ENCODE peak calls at places on chromosomes 1 and 21, in seven cellular contexts. A is heart right ventricle; N is kidney; V is astrocyte; J is CD4-positive, alpha-beta T cell; K is H9; T is IMR-90. Y is an unnamed sample.

GRCh38 chr1:21567241-21568005 is 58.2 kb downstream of the ALPL start:
- DNase-seq in A (no peak), N (peak), V (peak), J (no peak), K (no peak), T (peak), Y (no peak)

GRCh38 chr1:153752561-153753195 is 22.5 kb upstream of the SLC27A3 start:
- DNase-seq in A (no peak), N (no peak), V (peak), J (no peak), K (no peak), T (peak), Y (no peak)

GRCh38 chr1:158124034-158124433 is 56.7 kb upstream of the CD1D start:
- DNase-seq in A (no peak), N (peak), V (peak), J (no peak), K (no peak), T (peak), Y (peak)

GRCh38 chr1:1402081-1402900 is 3.2 kb upstream of the CCNL2 start:
- DNase-seq in A (no peak), N (peak), V (peak), J (peak), K (peak), T (peak), Y (peak)

GRCh38 chr1:151060241-151061011 is at the start of gene MLLT11:
- DNase-seq in A (peak), N (no peak), V (peak), J (no peak), K (peak), T (peak), Y (peak)

GRCh38 chr1:232209357-232209756 is 420.6 kb downstream of the SIPA1L2 start:
- DNase-seq in A (no peak), N (no peak), V (no peak), J (no peak), K (no peak), T (no peak), Y (no peak)

GRCh38 chr1:84146375-84147032 is 2.4 kb downstream of the PRKACB start:
- DNase-seq in A (no peak), N (no peak), V (peak), J (no peak), K (no peak), T (peak), Y (peak)

GRCh38 chr1:184194251-184194650 is 142.7 kb downstream of the TSEN15 start:
- DNase-seq in A (no peak), N (no peak), V (no peak), J (no peak), K (no peak), T (peak), Y (no peak)

GRCh38 chr1:54084794-54085193 is 31.4 kb downstream of the TCEANC2 start:
- DNase-seq in A (no peak), N (no peak), V (no peak), J (no peak), K (no peak), T (no peak), Y (no peak)

GRCh38 chr1:20792177-20792576 is 5.1 kb upstream of the HP1BP3 start:
- DNase-seq in A (no peak), N (no peak), V (peak), J (no peak), K (no peak), T (peak), Y (no peak)

GRCh38 chr1:151825204-151825603 is 6.4 kb downstream of the RORC start:
- DNase-seq in A (no peak), N (no peak), V (no peak), J (no peak), K (no peak), T (no peak), Y (no peak)

GRCh38 chr1:168974117-168974516 is 132.4 kb upstream of the ATP1B1 start:
- DNase-seq in A (no peak), N (no peak), V (no peak), J (no peak), K (no peak), T (no peak), Y (no peak)

GRCh38 chr1:114458208-114458777 is 52.7 kb downstream of the TRIM33 start:
- DNase-seq in A (no peak), N (no peak), V (peak), J (no peak), K (no peak), T (peak), Y (peak)

GRCh38 chr1:184532199-184532598 is 145.4 kb downstream of the C1orf21 start:
- DNase-seq in A (no peak), N (no peak), V (no peak), J (no peak), K (no peak), T (no peak), Y (no peak)

GRCh38 chr1:8597455-8597854 is 220.0 kb downstream of the RERE start:
- DNase-seq in A (no peak), N (no peak), V (peak), J (no peak), K (no peak), T (peak), Y (no peak)

GRCh38 chr1:200972985-200973742 is 50.4 kb downstream of the KIF21B start:
- DNase-seq in A (no peak), N (peak), V (no peak), J (no peak), K (no peak), T (no peak), Y (no peak)

GRCh38 chr1:200971428-200971903 is 52.0 kb downstream of the KIF21B start:
- DNase-seq in A (no peak), N (peak), V (no peak), J (no peak), K (no peak), T (no peak), Y (no peak)

GRCh38 chr1:200973937-200974657 is 49.4 kb downstream of the KIF21B start:
- DNase-seq in A (no peak), N (peak), V (no peak), J (no peak), K (no peak), T (no peak), Y (no peak)

GRCh38 chr1:200970771-200971427 is 52.6 kb downstream of the KIF21B start:
- DNase-seq in A (no peak), N (peak), V (no peak), J (no peak), K (no peak), T (no peak), Y (no peak)

DNA sequence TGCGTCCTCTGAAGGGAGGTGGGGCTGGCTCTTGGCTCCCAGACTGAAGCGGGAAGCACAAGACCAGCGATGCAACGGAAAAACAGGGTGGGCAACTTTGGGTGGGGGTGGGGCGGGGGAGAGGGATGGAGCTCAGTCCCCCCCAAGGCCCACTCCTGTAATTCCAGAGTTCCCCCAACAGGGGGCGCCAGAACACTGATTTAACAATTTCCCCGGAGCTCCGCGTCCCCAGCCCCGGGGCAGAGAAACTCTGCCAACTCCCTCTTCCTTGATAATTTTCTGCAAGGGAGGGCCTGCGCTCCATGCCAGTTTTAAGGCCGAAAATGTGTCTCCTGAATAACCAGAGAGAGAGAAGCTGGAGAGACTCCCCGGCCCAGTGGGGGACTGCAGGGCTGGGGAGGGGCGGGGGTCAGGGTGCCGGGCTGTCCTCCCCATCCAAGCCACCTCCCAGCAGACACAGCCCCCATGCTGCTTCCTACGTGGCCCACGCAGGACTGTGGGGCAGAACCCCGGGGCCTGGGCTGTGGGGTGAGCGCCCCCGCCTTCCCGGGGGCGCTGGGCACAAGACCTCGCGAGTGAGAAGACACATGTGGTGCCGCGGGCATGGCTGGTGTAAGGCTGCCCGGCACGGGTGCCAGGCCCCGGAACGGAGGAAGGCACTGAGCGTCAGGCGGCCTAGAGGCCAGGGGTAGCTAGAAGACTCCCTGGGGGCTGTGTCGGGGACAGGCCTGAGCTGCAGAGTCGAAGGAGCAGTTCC is 51.4 kb downstream of the KIF21B start:
- DNase-seq in A (peak), N (peak), V (no peak), J (peak), K (peak), T (peak), Y (peak)
- TF ChIP-seq CTCF in A (peak), N (peak), V (peak), J (peak), K (peak), T (peak), Y (peak)

GRCh38 chr1:61399192-61399591 is 316.8 kb downstream of the NFIA start:
- DNase-seq in A (no peak), N (no peak), V (no peak), J (no peak), K (no peak), T (no peak), Y (no peak)
- H3K27ac ChIP-seq in A (peak), N (no peak), V (no peak), J (no peak), K (no peak), T (no peak), Y (no peak)

DNA sequence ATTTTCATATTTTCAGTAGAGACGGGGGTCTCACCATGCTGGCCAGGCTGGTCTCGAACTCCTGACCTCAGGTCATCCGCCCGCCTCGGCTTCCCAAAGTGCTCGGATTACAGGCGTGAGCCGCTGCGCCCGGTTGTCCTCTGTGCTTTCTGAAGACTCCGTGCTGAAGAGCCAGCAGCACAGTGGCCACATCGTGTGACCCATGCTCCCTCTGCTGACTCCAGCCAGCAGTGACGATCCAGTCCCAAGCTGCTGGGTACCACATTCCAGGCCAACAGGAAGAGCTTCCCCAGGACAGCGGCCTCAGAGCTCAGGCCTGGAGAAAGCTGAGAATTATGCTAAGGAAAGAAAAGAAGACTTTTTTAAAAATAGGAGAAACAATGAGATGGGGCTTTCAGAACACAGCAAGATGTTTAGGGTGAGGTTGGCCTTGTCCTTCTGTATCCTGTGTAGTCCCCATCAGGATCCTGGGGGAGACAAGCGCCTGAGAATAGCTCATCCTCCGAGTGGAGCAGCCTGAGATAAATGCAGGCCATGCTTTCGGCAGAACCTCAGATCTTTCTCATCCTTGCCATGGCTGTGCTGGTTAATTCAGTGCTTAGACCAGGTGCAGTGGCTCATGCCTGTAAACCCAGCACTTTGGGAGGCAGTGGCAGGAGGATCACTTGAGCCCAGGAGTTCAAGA is 207.1 kb downstream of the SLC35F3 start:
- DNase-seq in A (peak), N (peak), V (peak), J (no peak), K (peak), T (peak), Y (no peak)
- TF ChIP-seq CTCF in A (no peak), N (no peak), V (peak), J (no peak), K (peak), T (no peak), Y (peak)

GRCh38 chr1:245788269-245788668 is 633.5 kb downstream of the KIF26B start:
- DNase-seq in A (no peak), N (no peak), V (peak), J (no peak), K (no peak), T (peak), Y (peak)
- H3K27ac ChIP-seq in A (no peak), N (no peak), V (peak), J (no peak), K (no peak), T (peak), Y (no peak)

GRCh38 chr21:39724944-39725343 is 20.0 kb upstream of the IGSF5 start:
- DNase-seq in A (no peak), N (no peak), V (no peak), J (no peak), K (no peak), T (no peak), Y (no peak)

GRCh38 chr21:39721885-39722284 is 23.1 kb upstream of the IGSF5 start:
- DNase-seq in A (no peak), N (no peak), V (no peak), J (no peak), K (no peak), T (no peak), Y (no peak)

GRCh38 chr21:39726133-39726532 is 18.9 kb upstream of the IGSF5 start:
- DNase-seq in A (no peak), N (no peak), V (no peak), J (no peak), K (no peak), T (no peak), Y (no peak)

GRCh38 chr21:39715804-39716397 is 29.1 kb upstream of the IGSF5 start:
- DNase-seq in A (peak), N (no peak), V (no peak), J (peak), K (peak), T (peak), Y (no peak)

DNA sequence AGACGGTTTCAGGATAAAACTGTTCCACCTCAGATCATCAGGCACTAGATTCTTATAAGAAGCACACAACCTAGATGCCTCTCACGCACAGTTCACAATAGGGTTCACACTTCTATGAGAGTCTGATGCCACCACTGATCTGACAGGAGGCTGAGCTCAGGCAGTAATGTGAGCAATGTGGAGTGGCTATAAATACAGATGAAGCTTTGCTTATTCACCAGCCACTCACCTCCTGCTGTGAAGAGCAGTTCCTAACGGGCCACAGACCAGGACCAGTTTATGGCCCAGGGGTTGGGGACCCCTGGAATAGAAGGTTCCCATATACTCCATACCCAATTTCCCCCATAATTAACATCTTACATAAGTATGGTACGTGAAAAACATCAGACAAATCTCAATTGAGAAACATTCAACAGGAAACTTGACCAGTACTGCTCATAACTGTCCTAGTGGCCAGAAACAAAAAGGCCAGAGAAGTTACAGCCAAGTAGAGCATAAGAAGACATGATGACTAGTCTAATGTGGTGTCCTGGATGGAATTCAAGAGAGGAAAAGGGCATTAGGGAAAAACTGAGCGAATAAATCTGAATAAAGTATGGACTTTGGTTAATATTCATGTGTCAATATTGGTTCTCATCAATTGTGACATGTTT is 24.7 kb upstream of the IGSF5 start:
- DNase-seq in A (no peak), N (no peak), V (no peak), J (no peak), K (no peak), T (no peak), Y (no peak)
- TF ChIP-seq CTCF in A (no peak), N (no peak), V (peak), J (no peak), K (peak), T (no peak), Y (no peak)

GRCh38 chr1:208921259-208921658 is 662.3 kb upstream of the CAMK1G start:
- DNase-seq in A (no peak), N (no peak), V (no peak), J (no peak), K (no peak), T (no peak), Y (no peak)
- H3K27ac ChIP-seq in A (no peak), N (no peak), V (no peak), J (no peak), K (no peak), T (no peak), Y (no peak)

GRCh38 chr1:199246716-199247115 is 607.9 kb downstream of the PTPRC start:
- DNase-seq in A (no peak), N (no peak), V (no peak), J (no peak), K (no peak), T (no peak), Y (no peak)
- TF ChIP-seq CTCF in A (no peak), N (no peak), V (no peak), J (no peak), K (no peak), T (no peak), Y (no peak)

GRCh38 chr1:56835657-56836056 is 16.5 kb upstream of the FYB2 start:
- DNase-seq in A (no peak), N (no peak), V (no peak), J (no peak), K (no peak), T (no peak), Y (no peak)

GRCh38 chr1:56834137-56834900 is 15.1 kb upstream of the FYB2 start:
- DNase-seq in A (no peak), N (no peak), V (no peak), J (no peak), K (no peak), T (no peak), Y (no peak)

GRCh38 chr1:56837244-56837926 is 17.2 kb upstream of the C8A start:
- DNase-seq in A (no peak), N (no peak), V (no peak), J (no peak), K (no peak), T (no peak), Y (peak)

GRCh38 chr1:56838726-56839125 is 15.9 kb upstream of the C8A start:
- DNase-seq in A (no peak), N (no peak), V (no peak), J (no peak), K (no peak), T (peak), Y (no peak)

DNA sequence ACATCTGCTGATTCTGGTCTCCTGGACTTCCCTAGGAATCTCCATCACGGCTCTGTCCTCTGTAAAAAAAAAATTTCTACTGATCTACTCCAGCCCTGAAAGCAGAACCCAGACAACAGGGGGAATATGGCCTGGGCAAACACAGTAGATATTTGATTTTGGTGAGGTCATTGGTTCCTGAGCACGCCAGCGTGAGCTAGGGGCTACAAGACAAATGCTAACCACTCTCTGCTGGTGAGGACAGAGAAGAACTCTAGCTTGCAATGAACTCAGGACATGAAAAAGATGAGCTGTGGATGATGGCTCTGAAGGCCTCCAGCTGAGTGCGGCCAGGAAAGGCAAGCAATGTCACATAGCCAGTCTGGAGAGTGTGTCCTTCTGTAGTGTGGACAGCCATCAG is 17.2 kb upstream of the FYB2 start:
- DNase-seq in A (no peak), N (no peak), V (no peak), J (no peak), K (no peak), T (no peak), Y (no peak)
- H3K27ac ChIP-seq in A (no peak), N (no peak), V (no peak), J (no peak), K (no peak), T (no peak), Y (no peak)